ENCODE peak calls at places on chromosomes 4 and X, in seven cellular contexts. One of them, this sample, is unnamed.

GRCh38 chrX:100695991-100696390 is 35.9 kb downstream of the SYTL4 start:
- DNase-seq in cardiac muscle cell: no peak
- DNase-seq in RWPE1: no peak
- DNase-seq in GM20000: no peak
- DNase-seq in fibroblast of pulmonary artery: no peak
- DNase-seq in HFF-Myc: no peak
- DNase-seq in pancreas: no peak
- DNase-seq in this sample: no peak

GRCh38 chr4:145181091-145181501 is 707 bp upstream of the OTUD4 start:
- DNase-seq in cardiac muscle cell: no peak
- DNase-seq in RWPE1: no peak
- DNase-seq in GM20000: no peak
- DNase-seq in fibroblast of pulmonary artery: no peak
- DNase-seq in HFF-Myc: no peak
- DNase-seq in pancreas: no peak
- DNase-seq in this sample: no peak

GRCh38 chr4:110224812-110225211 is 26.4 kb upstream of the ELOVL6 start:
- DNase-seq in cardiac muscle cell: peak
- DNase-seq in RWPE1: no peak
- DNase-seq in GM20000: no peak
- DNase-seq in fibroblast of pulmonary artery: no peak
- DNase-seq in HFF-Myc: no peak
- DNase-seq in pancreas: no peak
- DNase-seq in this sample: no peak

GRCh38 chr4:184983660-184984356 is 34.5 kb upstream of the HELT start:
- DNase-seq in cardiac muscle cell: peak
- DNase-seq in RWPE1: peak
- DNase-seq in GM20000: peak
- DNase-seq in fibroblast of pulmonary artery: peak
- DNase-seq in HFF-Myc: peak
- DNase-seq in pancreas: peak
- DNase-seq in this sample: peak

GRCh38 chr4:153750197-153750817 is 9.5 kb downstream of the RNF175 start:
- DNase-seq in cardiac muscle cell: peak
- DNase-seq in RWPE1: peak
- DNase-seq in GM20000: peak
- DNase-seq in fibroblast of pulmonary artery: peak
- DNase-seq in HFF-Myc: peak
- DNase-seq in pancreas: peak
- DNase-seq in this sample: peak

GRCh38 chr4:37934609-37935008 is 25.6 kb upstream of the PTTG2 start:
- DNase-seq in cardiac muscle cell: no peak
- DNase-seq in RWPE1: no peak
- DNase-seq in GM20000: no peak
- DNase-seq in fibroblast of pulmonary artery: no peak
- DNase-seq in HFF-Myc: no peak
- DNase-seq in pancreas: no peak
- DNase-seq in this sample: no peak

GRCh38 chr4:127210877-127211276 is 421.9 kb upstream of the INTU start:
- DNase-seq in cardiac muscle cell: peak
- DNase-seq in RWPE1: no peak
- DNase-seq in GM20000: no peak
- DNase-seq in fibroblast of pulmonary artery: no peak
- DNase-seq in HFF-Myc: no peak
- DNase-seq in pancreas: no peak
- DNase-seq in this sample: no peak

GRCh38 chr4:162409048-162409447 is 245.2 kb upstream of the FSTL5 start:
- DNase-seq in cardiac muscle cell: no peak
- DNase-seq in RWPE1: no peak
- DNase-seq in GM20000: no peak
- DNase-seq in fibroblast of pulmonary artery: no peak
- DNase-seq in HFF-Myc: no peak
- DNase-seq in pancreas: no peak
- DNase-seq in this sample: no peak

GRCh38 chr4:70992354-70992753 is 1.1 kb upstream of the DCK start:
- DNase-seq in cardiac muscle cell: no peak
- DNase-seq in RWPE1: peak
- DNase-seq in GM20000: no peak
- DNase-seq in fibroblast of pulmonary artery: no peak
- DNase-seq in HFF-Myc: no peak
- DNase-seq in pancreas: peak
- DNase-seq in this sample: no peak

GRCh38 chr4:168615294-168615693 is 118.4 kb downstream of the PALLD start:
- DNase-seq in cardiac muscle cell: peak
- DNase-seq in RWPE1: no peak
- DNase-seq in GM20000: no peak
- DNase-seq in fibroblast of pulmonary artery: peak
- DNase-seq in HFF-Myc: no peak
- DNase-seq in pancreas: no peak
- DNase-seq in this sample: no peak

GRCh38 chrX:2614911-2615310 is 76.2 kb upstream of the CD99 start:
- DNase-seq in cardiac muscle cell: peak
- DNase-seq in RWPE1: no peak
- DNase-seq in GM20000: no peak
- DNase-seq in fibroblast of pulmonary artery: peak
- DNase-seq in HFF-Myc: peak
- DNase-seq in pancreas: no peak
- DNase-seq in this sample: peak

GRCh38 chr4:183431614-183432013 is 12.8 kb upstream of the CDKN2AIP start:
- DNase-seq in cardiac muscle cell: no peak
- DNase-seq in RWPE1: no peak
- DNase-seq in GM20000: no peak
- DNase-seq in fibroblast of pulmonary artery: no peak
- DNase-seq in HFF-Myc: no peak
- DNase-seq in pancreas: no peak
- DNase-seq in this sample: no peak

GRCh38 chrX:49915352-49916222 is 6.8 kb upstream of the CLCN5 start:
- DNase-seq in cardiac muscle cell: peak
- DNase-seq in RWPE1: peak
- DNase-seq in GM20000: peak
- DNase-seq in fibroblast of pulmonary artery: peak
- DNase-seq in HFF-Myc: no peak
- DNase-seq in pancreas: no peak
- DNase-seq in this sample: peak

GRCh38 chrX:32530802-32531403 is 680.4 kb downstream of the DMD start:
- DNase-seq in cardiac muscle cell: peak
- DNase-seq in RWPE1: peak
- DNase-seq in GM20000: peak
- DNase-seq in fibroblast of pulmonary artery: peak
- DNase-seq in HFF-Myc: no peak
- DNase-seq in pancreas: no peak
- DNase-seq in this sample: peak

GRCh38 chr4:60034371-60034770 is 1165.8 kb upstream of the ADGRL3 start:
- DNase-seq in cardiac muscle cell: no peak
- DNase-seq in RWPE1: no peak
- DNase-seq in GM20000: no peak
- DNase-seq in fibroblast of pulmonary artery: no peak
- DNase-seq in HFF-Myc: no peak
- DNase-seq in pancreas: no peak
- DNase-seq in this sample: no peak

GRCh38 chr4:110637408-110638131 is 14.7 kb upstream of the PITX2 start:
- DNase-seq in cardiac muscle cell: no peak
- DNase-seq in RWPE1: no peak
- DNase-seq in GM20000: peak
- DNase-seq in fibroblast of pulmonary artery: no peak
- DNase-seq in HFF-Myc: no peak
- DNase-seq in pancreas: no peak
- DNase-seq in this sample: no peak

GRCh38 chr4:184536881-184537248 is 62.5 kb upstream of the IRF2 start:
- DNase-seq in cardiac muscle cell: no peak
- DNase-seq in RWPE1: no peak
- DNase-seq in GM20000: no peak
- DNase-seq in fibroblast of pulmonary artery: no peak
- DNase-seq in HFF-Myc: no peak
- DNase-seq in pancreas: no peak
- DNase-seq in this sample: no peak

GRCh38 chr4:145041378-145041777 is 56.6 kb downstream of the ANAPC10 start:
- DNase-seq in cardiac muscle cell: peak
- DNase-seq in RWPE1: no peak
- DNase-seq in GM20000: peak
- DNase-seq in fibroblast of pulmonary artery: no peak
- DNase-seq in HFF-Myc: no peak
- DNase-seq in pancreas: no peak
- DNase-seq in this sample: no peak

GRCh38 chr4:141248029-141248428 is 27.3 kb downstream of the ZNF330 start:
- DNase-seq in cardiac muscle cell: peak
- DNase-seq in RWPE1: no peak
- DNase-seq in GM20000: no peak
- DNase-seq in fibroblast of pulmonary artery: peak
- DNase-seq in HFF-Myc: peak
- DNase-seq in pancreas: no peak
- DNase-seq in this sample: no peak

GRCh38 chr4:22500128-22500611 is 15.7 kb downstream of the ADGRA3 start:
- DNase-seq in cardiac muscle cell: no peak
- DNase-seq in RWPE1: no peak
- DNase-seq in GM20000: no peak
- DNase-seq in fibroblast of pulmonary artery: no peak
- DNase-seq in HFF-Myc: no peak
- DNase-seq in pancreas: no peak
- DNase-seq in this sample: no peak

GRCh38 chr4:68162196-68162595 is 32.5 kb upstream of the TMPRSS11F start:
- DNase-seq in cardiac muscle cell: no peak
- DNase-seq in RWPE1: no peak
- DNase-seq in GM20000: no peak
- DNase-seq in fibroblast of pulmonary artery: no peak
- DNase-seq in HFF-Myc: no peak
- DNase-seq in pancreas: no peak
- DNase-seq in this sample: peak

GRCh38 chr4:85370400-85371032 is 104.4 kb upstream of the ARHGAP24 start:
- DNase-seq in cardiac muscle cell: peak
- DNase-seq in RWPE1: peak
- DNase-seq in GM20000: peak
- DNase-seq in fibroblast of pulmonary artery: peak
- DNase-seq in HFF-Myc: peak
- DNase-seq in pancreas: no peak
- DNase-seq in this sample: peak

GRCh38 chr4:28007693-28008092 is 1147.1 kb downstream of the STIM2 start:
- DNase-seq in cardiac muscle cell: no peak
- DNase-seq in RWPE1: no peak
- DNase-seq in GM20000: no peak
- DNase-seq in fibroblast of pulmonary artery: no peak
- DNase-seq in HFF-Myc: no peak
- DNase-seq in pancreas: no peak
- DNase-seq in this sample: no peak

GRCh38 chr4:28006021-28006420 is 1145.4 kb downstream of the STIM2 start:
- DNase-seq in cardiac muscle cell: no peak
- DNase-seq in RWPE1: no peak
- DNase-seq in GM20000: no peak
- DNase-seq in fibroblast of pulmonary artery: no peak
- DNase-seq in HFF-Myc: no peak
- DNase-seq in pancreas: no peak
- DNase-seq in this sample: no peak

DNA sequence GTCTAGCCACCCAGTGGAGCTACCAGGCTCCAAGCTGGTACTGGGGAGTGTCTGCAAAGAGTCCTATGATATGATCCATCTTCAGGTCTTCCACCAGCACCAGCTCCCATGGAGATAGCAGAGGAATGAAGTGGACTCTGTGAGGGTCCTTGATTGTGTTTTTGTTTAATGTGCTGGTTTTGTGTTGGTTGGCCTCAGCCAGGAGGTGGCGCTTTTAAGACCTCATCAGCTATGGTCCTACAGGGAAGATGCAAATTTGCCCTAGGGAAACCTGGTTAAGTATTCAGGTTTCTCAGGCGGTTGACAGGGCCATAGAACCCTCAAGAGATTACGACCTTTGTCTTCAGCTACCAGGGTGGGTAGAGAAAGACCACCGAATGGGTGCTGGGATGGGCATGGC is 1141.1 kb downstream of the STIM2 start:
- DNase-seq in cardiac muscle cell: no peak
- DNase-seq in RWPE1: no peak
- DNase-seq in GM20000: no peak
- DNase-seq in fibroblast of pulmonary artery: no peak
- DNase-seq in HFF-Myc: no peak
- DNase-seq in pancreas: no peak
- DNase-seq in this sample: no peak
- TF ChIP-seq CTCF in cardiac muscle cell: no peak
- TF ChIP-seq CTCF in RWPE1: no peak
- TF ChIP-seq CTCF in GM20000: no peak
- TF ChIP-seq CTCF in fibroblast of pulmonary artery: no peak
- TF ChIP-seq CTCF in HFF-Myc: no peak
- TF ChIP-seq CTCF in pancreas: no peak
- TF ChIP-seq CTCF in this sample: no peak

DNA sequence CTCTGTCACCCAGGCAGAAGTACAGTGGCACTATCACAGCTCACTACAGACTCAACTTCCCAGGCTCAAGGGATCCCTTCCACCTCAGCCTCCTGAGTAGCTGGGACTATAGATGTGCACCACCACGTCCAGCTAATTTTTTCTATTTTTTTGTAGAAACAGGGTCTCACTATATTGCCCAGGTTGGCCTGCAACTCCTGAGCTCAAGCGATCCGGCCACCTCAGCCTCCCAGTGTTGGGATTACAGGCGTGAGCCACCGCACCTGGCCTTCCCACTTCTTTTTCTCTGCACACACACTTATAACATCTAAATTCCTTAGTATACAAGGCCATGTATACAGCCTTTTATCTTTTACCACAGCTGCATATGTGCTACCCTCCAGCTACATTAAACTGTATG is 6.6 kb downstream of the SLC7A3 start:
- DNase-seq in cardiac muscle cell: no peak
- DNase-seq in RWPE1: no peak
- DNase-seq in GM20000: no peak
- DNase-seq in fibroblast of pulmonary artery: no peak
- DNase-seq in HFF-Myc: no peak
- DNase-seq in pancreas: no peak
- DNase-seq in this sample: no peak
- TF ChIP-seq CTCF in cardiac muscle cell: no peak
- TF ChIP-seq CTCF in RWPE1: no peak
- TF ChIP-seq CTCF in GM20000: no peak
- TF ChIP-seq CTCF in fibroblast of pulmonary artery: no peak
- TF ChIP-seq CTCF in HFF-Myc: no peak
- TF ChIP-seq CTCF in pancreas: no peak
- TF ChIP-seq CTCF in this sample: no peak

GRCh38 chrX:150587585-150588503 is 19.4 kb downstream of the MTM1 start:
- DNase-seq in cardiac muscle cell: peak
- DNase-seq in RWPE1: no peak
- DNase-seq in GM20000: peak
- DNase-seq in fibroblast of pulmonary artery: peak
- DNase-seq in HFF-Myc: no peak
- DNase-seq in pancreas: no peak
- DNase-seq in this sample: no peak
- TF ChIP-seq CTCF in cardiac muscle cell: peak
- TF ChIP-seq CTCF in RWPE1: peak
- TF ChIP-seq CTCF in GM20000: no peak
- TF ChIP-seq CTCF in fibroblast of pulmonary artery: peak
- TF ChIP-seq CTCF in HFF-Myc: peak
- TF ChIP-seq CTCF in pancreas: peak
- TF ChIP-seq CTCF in this sample: peak

DNA sequence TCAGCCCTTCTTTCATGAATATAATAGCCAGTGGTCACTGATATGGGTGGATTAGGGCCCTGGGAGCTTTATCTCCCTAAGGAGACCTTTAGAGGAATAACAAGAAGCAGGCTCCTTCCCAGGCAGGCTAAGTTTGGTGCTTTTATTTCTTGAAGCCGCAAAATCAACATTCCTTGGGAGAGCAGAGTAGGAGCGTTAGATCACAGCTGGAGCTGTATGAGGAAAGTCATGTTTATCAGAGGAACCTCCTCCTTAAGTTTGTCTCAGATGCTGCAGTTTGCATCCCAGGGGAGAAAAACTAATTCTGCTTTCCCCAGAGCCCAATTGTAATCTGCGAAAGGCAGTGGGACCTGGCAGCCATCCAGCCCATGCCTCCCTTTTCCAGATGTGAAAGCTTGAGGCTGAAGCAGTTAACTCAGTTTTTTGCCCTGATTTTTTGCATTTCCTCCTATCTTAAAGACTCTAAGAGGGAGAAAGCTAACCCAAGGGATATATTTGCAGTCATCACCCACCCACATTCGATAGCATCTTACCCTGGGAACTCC is 186.0 kb upstream of the FRMPD4 start:
- DNase-seq in cardiac muscle cell: peak
- DNase-seq in RWPE1: no peak
- DNase-seq in GM20000: no peak
- DNase-seq in fibroblast of pulmonary artery: peak
- DNase-seq in HFF-Myc: no peak
- DNase-seq in pancreas: no peak
- DNase-seq in this sample: no peak
- TF ChIP-seq CTCF in cardiac muscle cell: no peak
- TF ChIP-seq CTCF in RWPE1: no peak
- TF ChIP-seq CTCF in GM20000: no peak
- TF ChIP-seq CTCF in fibroblast of pulmonary artery: no peak
- TF ChIP-seq CTCF in HFF-Myc: no peak
- TF ChIP-seq CTCF in pancreas: no peak
- TF ChIP-seq CTCF in this sample: no peak